ENCODE peak calls at places on chromosomes 6 and 20, in nine cellular contexts. V, Q, E, Y, T, R, S, U and Z are unnamed samples.

GRCh38 chr6:30304002-30304401 is 22.7 kb upstream of the TRIM39 start:
- ATAC-seq in V (no peak), Q (no peak), E (no peak), Y (no peak), T (no peak), R (no peak), S (no peak), U (no peak), Z (peak)

GRCh38 chr6:43837501-43837900 is 67.5 kb downstream of the VEGFA start:
- ATAC-seq in V (no peak), Q (no peak), E (no peak), Y (no peak), T (no peak), R (no peak), S (no peak), U (no peak), Z (no peak)

GRCh38 chr6:133889557-133890301 is 816 bp downstream of the TCF21 start:
- ATAC-seq in V (no peak), Q (peak), E (peak), Y (peak), T (no peak), R (peak), S (no peak), U (peak), Z (peak)

GRCh38 chr20:62244644-62245108 is 6.4 kb downstream of the OSBPL2 start:
- ATAC-seq in V (no peak), Q (no peak), E (no peak), Y (no peak), T (no peak), R (peak), S (no peak), U (no peak), Z (no peak)

GRCh38 chr20:37915434-37915787 is 12.5 kb downstream of the VSTM2L start:
- ATAC-seq in V (no peak), Q (no peak), E (no peak), Y (no peak), T (no peak), R (peak), S (no peak), U (no peak), Z (no peak)

GRCh38 chr6:167139761-167140160 is 16.9 kb downstream of the CCR6 start:
- ATAC-seq in V (no peak), Q (no peak), E (peak), Y (no peak), T (no peak), R (no peak), S (no peak), U (no peak), Z (no peak)

GRCh38 chr6:142349215-142349823 is 47.5 kb downstream of the ADGRG6 start:
- ATAC-seq in V (no peak), Q (no peak), E (no peak), Y (no peak), T (no peak), R (no peak), S (no peak), U (no peak), Z (no peak)

GRCh38 chr20:22861990-22862389 is 173.1 kb upstream of the SSTR4 start:
- ATAC-seq in V (no peak), Q (no peak), E (no peak), Y (no peak), T (no peak), R (peak), S (no peak), U (no peak), Z (no peak)

GRCh38 chr6:101126501-101126900 is 245.4 kb upstream of the ASCC3 start:
- ATAC-seq in V (no peak), Q (no peak), E (no peak), Y (no peak), T (no peak), R (no peak), S (no peak), U (no peak), Z (no peak)

GRCh38 chr6:40923860-40924259 is 115.2 kb downstream of the UNC5CL start:
- ATAC-seq in V (no peak), Q (no peak), E (no peak), Y (no peak), T (no peak), R (no peak), S (no peak), U (no peak), Z (no peak)

GRCh38 chr6:149223934-149224333 is 93.6 kb upstream of the TAB2 start:
- ATAC-seq in V (no peak), Q (no peak), E (no peak), Y (peak), T (no peak), R (peak), S (no peak), U (no peak), Z (no peak)

GRCh38 chr6:2216794-2217383 is 28.5 kb downstream of the GMDS start:
- ATAC-seq in V (no peak), Q (no peak), E (no peak), Y (peak), T (no peak), R (no peak), S (no peak), U (no peak), Z (no peak)

GRCh38 chr6:14638562-14638931 is 521.0 kb downstream of the CD83 start:
- ATAC-seq in V (no peak), Q (no peak), E (no peak), Y (no peak), T (no peak), R (no peak), S (no peak), U (no peak), Z (no peak)

GRCh38 chr6:68572975-68573374 is 62.1 kb upstream of the ADGRB3 start:
- ATAC-seq in V (no peak), Q (no peak), E (no peak), Y (no peak), T (no peak), R (no peak), S (no peak), U (peak), Z (no peak)

GRCh38 chr6:160036790-160037206 is 67.9 kb downstream of the IGF2R start:
- ATAC-seq in V (no peak), Q (no peak), E (no peak), Y (no peak), T (peak), R (peak), S (no peak), U (peak), Z (no peak)

GRCh38 chr6:11947063-11947462 is 65.0 kb upstream of the HIVEP1 start:
- ATAC-seq in V (no peak), Q (no peak), E (peak), Y (no peak), T (no peak), R (no peak), S (no peak), U (no peak), Z (no peak)